ENCODE peak calls at places on chromosomes 7 and 10, in eight cellular contexts. O is progenitor cell of endocrine pancreas, M is heart right ventricle, S is body of pancreas, F is GM20000, D is gastrocnemius medialis, B is A673, A is WERI-Rb-1. K is an unnamed sample.

GRCh38 chr10:93030409-93030808 is 30.2 kb upstream of the CYP26C1 start:
- DNase-seq in O (no peak), M (no peak), S (no peak), F (no peak), D (no peak), B (peak), A (no peak), K (no peak)

GRCh38 chr7:50351267-50351666 is 46.8 kb downstream of the IKZF1 start:
- DNase-seq in O (no peak), M (no peak), S (no peak), F (no peak), D (no peak), B (no peak), A (no peak), K (no peak)

GRCh38 chr7:77867208-77867915 is 68.8 kb downstream of the PHTF2 start:
- DNase-seq in O (no peak), M (no peak), S (no peak), F (no peak), D (no peak), B (no peak), A (no peak), K (no peak)

GRCh38 chr7:45975367-45975766 is 54.3 kb upstream of the IGFBP3 start:
- DNase-seq in O (no peak), M (no peak), S (no peak), F (no peak), D (no peak), B (no peak), A (no peak), K (no peak)

GRCh38 chr7:29639386-29639785 is 75.8 kb downstream of the PRR15 start:
- DNase-seq in O (no peak), M (no peak), S (no peak), F (no peak), D (no peak), B (no peak), A (no peak), K (no peak)

GRCh38 chr10:93028881-93029280 is 31.7 kb upstream of the CYP26C1 start:
- DNase-seq in O (no peak), M (no peak), S (no peak), F (no peak), D (no peak), B (no peak), A (no peak), K (no peak)

GRCh38 chr7:83162402-83163256 is at the start of gene PCLO:
- DNase-seq in O (peak), M (peak), S (peak), F (peak), D (no peak), B (peak), A (peak), K (peak)

GRCh38 chr7:139153832-139154231 is 44.3 kb upstream of the ZC3HAV1 start:
- DNase-seq in O (no peak), M (no peak), S (no peak), F (no peak), D (no peak), B (no peak), A (no peak), K (no peak)

GRCh38 chr7:107232568-107233090 is 63.8 kb downstream of the HBP1 start:
- DNase-seq in O (no peak), M (no peak), S (no peak), F (no peak), D (no peak), B (no peak), A (no peak), K (no peak)

GRCh38 chr10:95445837-95446347 is 115.3 kb downstream of the SORBS1 start:
- DNase-seq in O (peak), M (no peak), S (peak), F (peak), D (peak), B (peak), A (peak), K (peak)

GRCh38 chr10:68330852-68331454 is 911 bp upstream of the HNRNPH3 start:
- DNase-seq in O (no peak), M (peak), S (peak), F (no peak), D (no peak), B (no peak), A (no peak), K (peak)

GRCh38 chr7:140896996-140897395 is 27.7 kb downstream of the BRAF start:
- DNase-seq in O (no peak), M (no peak), S (no peak), F (no peak), D (no peak), B (no peak), A (no peak), K (no peak)

GRCh38 chr7:31933481-31933880 is 136.7 kb downstream of the PDE1C start:
- DNase-seq in O (no peak), M (no peak), S (no peak), F (no peak), D (no peak), B (no peak), A (no peak), K (no peak)

GRCh38 chr7:41058986-41059741 is 643.7 kb downstream of the INHBA start:
- DNase-seq in O (no peak), M (no peak), S (no peak), F (no peak), D (no peak), B (no peak), A (no peak), K (no peak)

GRCh38 chr10:120436431-120437142 is 20.4 kb upstream of the PLPP4 start:
- DNase-seq in O (no peak), M (no peak), S (no peak), F (no peak), D (no peak), B (no peak), A (peak), K (no peak)
- TF ChIP-seq CTCF in O (no peak), M (no peak), S (no peak), F (no peak), D (no peak), B (no peak), A (peak), K (no peak)

GRCh38 chr7:55144333-55144954 is 125.6 kb downstream of the EGFR start:
- DNase-seq in O (no peak), M (no peak), S (no peak), F (no peak), D (no peak), B (peak), A (peak), K (no peak)
- TF ChIP-seq CTCF in O (peak), M (peak), S (no peak), F (no peak), D (no peak), B (peak), A (peak), K (no peak)

GRCh38 chr10:133439517-133440461 is 14.0 kb upstream of the SCART1 start:
- DNase-seq in O (no peak), M (no peak), S (no peak), F (no peak), D (no peak), B (no peak), A (peak), K (no peak)

GRCh38 chr10:133442191-133442966 is 11.4 kb upstream of the SCART1 start:
- DNase-seq in O (no peak), M (no peak), S (no peak), F (no peak), D (no peak), B (no peak), A (no peak), K (no peak)

GRCh38 chr10:133441780-133442179 is 12.0 kb upstream of the SCART1 start:
- DNase-seq in O (no peak), M (no peak), S (no peak), F (no peak), D (no peak), B (no peak), A (peak), K (no peak)

GRCh38 chr10:133440633-133441285 is 13.0 kb upstream of the SCART1 start:
- DNase-seq in O (no peak), M (no peak), S (no peak), F (no peak), D (no peak), B (no peak), A (no peak), K (peak)

DNA sequence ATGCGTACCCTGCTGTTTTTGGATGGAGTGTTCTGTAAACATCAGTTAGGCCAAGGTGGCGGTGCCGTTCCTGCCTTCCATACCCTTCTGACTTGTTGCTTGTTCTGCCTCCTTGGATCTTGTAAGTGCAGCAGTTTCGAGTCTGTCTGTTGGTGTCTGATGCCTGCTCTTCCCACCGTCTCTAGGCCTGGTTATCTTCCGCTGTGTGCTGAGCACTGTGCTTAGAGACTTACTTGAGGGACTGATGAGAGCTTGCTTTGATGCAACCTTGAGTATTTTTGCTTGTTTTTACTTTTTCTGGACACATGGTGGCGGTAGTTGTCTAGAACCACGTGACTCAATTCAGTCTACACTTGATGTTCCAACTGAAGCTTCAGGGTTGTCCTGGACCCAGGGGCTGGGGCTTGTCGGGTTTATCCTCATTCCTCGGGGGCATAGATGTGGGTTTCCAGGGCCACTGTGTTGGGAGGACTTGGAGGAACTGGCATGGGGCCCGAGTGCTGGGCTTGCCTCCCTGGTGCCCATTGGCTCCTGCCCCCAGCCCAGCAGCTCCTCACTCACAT is 14.4 kb upstream of the SPRN start:
- DNase-seq in O (no peak), M (no peak), S (no peak), F (peak), D (no peak), B (peak), A (peak), K (no peak)
- TF ChIP-seq CTCF in O (no peak), M (no peak), S (peak), F (peak), D (no peak), B (peak), A (peak), K (no peak)

DNA sequence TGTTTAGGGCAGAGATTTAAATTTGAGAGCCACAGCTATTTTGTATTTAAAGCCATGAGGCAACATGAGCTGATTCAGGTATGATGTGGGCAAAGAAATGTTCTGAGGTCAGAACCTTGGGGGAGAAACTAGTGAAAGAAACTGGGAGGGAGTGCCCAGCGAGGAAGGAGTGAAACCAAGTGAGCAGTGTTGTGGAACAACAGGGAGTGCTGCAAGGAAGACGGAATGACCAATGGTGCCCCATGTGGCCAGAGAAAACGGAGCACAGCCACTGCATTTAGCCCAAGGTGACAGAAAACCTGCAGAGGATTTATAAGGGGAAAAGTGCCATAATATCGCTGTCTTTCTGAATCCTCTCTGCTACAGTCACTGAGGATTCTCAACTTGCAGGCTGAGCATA is 777.2 kb downstream of the CCSER2 start:
- DNase-seq in O (no peak), M (no peak), S (peak), F (no peak), D (no peak), B (no peak), A (no peak), K (no peak)
- TF ChIP-seq CTCF in O (peak), M (peak), S (peak), F (no peak), D (no peak), B (no peak), A (peak), K (no peak)

K was measured in mucosa of descending colon.